ENCODE peak calls at places on chromosomes 7 and 10, in seven cellular contexts. G is spleen, E is breast epithelium, S is right lobe of liver, W is HCT116, J is gastrocnemius medialis, V is A549. Y is an unnamed sample.

GRCh38 chr10:117562896-117563737 is 20.6 kb downstream of the EMX2 start:
- DNase-seq in G (no peak), E (no peak), S (no peak), W (no peak), J (no peak), V (no peak), Y (no peak)

GRCh38 chr7:542935-543789 is 23.5 kb upstream of the PDGFA start:
- DNase-seq in G (no peak), E (no peak), S (no peak), W (no peak), J (no peak), V (peak), Y (no peak)

GRCh38 chr10:44293842-44294241 is 91.1 kb downstream of the CXCL12 start:
- DNase-seq in G (no peak), E (no peak), S (no peak), W (no peak), J (peak), V (no peak), Y (no peak)

GRCh38 chr10:24287559-24288195 is 78.7 kb downstream of the KIAA1217 start:
- DNase-seq in G (no peak), E (no peak), S (no peak), W (no peak), J (no peak), V (no peak), Y (no peak)

GRCh38 chr7:4610768-4611467 is 71.2 kb upstream of the FOXK1 start:
- DNase-seq in G (peak), E (no peak), S (no peak), W (peak), J (peak), V (peak), Y (peak)

GRCh38 chr7:33157311-33157710 is 27.9 kb downstream of the BBS9 start:
- DNase-seq in G (no peak), E (no peak), S (no peak), W (no peak), J (no peak), V (no peak), Y (no peak)

GRCh38 chr7:22114440-22114981 is 168.8 kb upstream of the CDCA7L start:
- DNase-seq in G (no peak), E (no peak), S (no peak), W (no peak), J (no peak), V (no peak), Y (no peak)

GRCh38 chr7:27097686-27098492 is 2.1 kb upstream of the HOXA1 start:
- DNase-seq in G (no peak), E (no peak), S (no peak), W (no peak), J (no peak), V (no peak), Y (no peak)

GRCh38 chr10:98411768-98412167 is 3.2 kb downstream of the PYROXD2 start:
- DNase-seq in G (no peak), E (no peak), S (no peak), W (no peak), J (no peak), V (no peak), Y (peak)

GRCh38 chr10:86523348-86523747 is 1.8 kb upstream of the WAPL start:
- DNase-seq in G (no peak), E (no peak), S (no peak), W (peak), J (no peak), V (peak), Y (no peak)

GRCh38 chr7:159006610-159007130 is 138.0 kb downstream of the VIPR2 start:
- DNase-seq in G (no peak), E (no peak), S (no peak), W (no peak), J (no peak), V (no peak), Y (no peak)

GRCh38 chr10:117454502-117454901 is 79.3 kb upstream of the PDZD8 start:
- DNase-seq in G (no peak), E (no peak), S (no peak), W (no peak), J (no peak), V (no peak), Y (no peak)

GRCh38 chr7:141073641-141074161 is at the start of gene TMEM178B:
- DNase-seq in G (no peak), E (no peak), S (no peak), W (no peak), J (no peak), V (no peak), Y (no peak)
- H3K4me3 ChIP-seq in G (peak), E (peak), S (peak), W (no peak), J (peak), V (peak), Y (peak)

GRCh38 chr10:104025524-104025923 is 58.6 kb downstream of the SLK start:
- DNase-seq in G (no peak), E (no peak), S (no peak), W (no peak), J (no peak), V (no peak), Y (no peak)

GRCh38 chr10:104028823-104029527 is 56.7 kb downstream of the COL17A1 start:
- DNase-seq in G (no peak), E (no peak), S (no peak), W (no peak), J (no peak), V (no peak), Y (no peak)

GRCh38 chr10:104029528-104029875 is 56.2 kb downstream of the COL17A1 start:
- DNase-seq in G (no peak), E (no peak), S (no peak), W (no peak), J (no peak), V (no peak), Y (no peak)

GRCh38 chr10:104026762-104027161 is 58.9 kb downstream of the COL17A1 start:
- DNase-seq in G (no peak), E (no peak), S (no peak), W (no peak), J (no peak), V (peak), Y (no peak)

GRCh38 chr10:104028146-104028545 is 57.5 kb downstream of the COL17A1 start:
- DNase-seq in G (no peak), E (no peak), S (no peak), W (peak), J (no peak), V (peak), Y (no peak)
- TF ChIP-seq CTCF in G (no peak), E (peak), S (no peak), W (peak), J (peak), V (peak), Y (no peak)

GRCh38 chr7:98281757-98282652 is 519 bp downstream of the BRI3 start:
- DNase-seq in G (peak), E (no peak), S (peak), W (no peak), J (no peak), V (no peak), Y (no peak)
- TF ChIP-seq POLR2A in G (no peak), E (no peak), S (peak), W (no peak), J (peak), V (no peak), Y (no peak)

GRCh38 chr10:128206676-128207075 is 80.5 kb upstream of the MKI67 start:
- DNase-seq in G (no peak), E (no peak), S (no peak), W (no peak), J (no peak), V (no peak), Y (no peak)

GRCh38 chr10:128209862-128210214 is 83.6 kb upstream of the MKI67 start:
- DNase-seq in G (peak), E (no peak), S (no peak), W (no peak), J (no peak), V (no peak), Y (no peak)

GRCh38 chr10:128210215-128211063 is 84.2 kb upstream of the MKI67 start:
- DNase-seq in G (peak), E (peak), S (peak), W (peak), J (peak), V (peak), Y (peak)

GRCh38 chr10:128211953-128212727 is 85.9 kb upstream of the MKI67 start:
- DNase-seq in G (peak), E (peak), S (peak), W (peak), J (peak), V (peak), Y (peak)

DNA sequence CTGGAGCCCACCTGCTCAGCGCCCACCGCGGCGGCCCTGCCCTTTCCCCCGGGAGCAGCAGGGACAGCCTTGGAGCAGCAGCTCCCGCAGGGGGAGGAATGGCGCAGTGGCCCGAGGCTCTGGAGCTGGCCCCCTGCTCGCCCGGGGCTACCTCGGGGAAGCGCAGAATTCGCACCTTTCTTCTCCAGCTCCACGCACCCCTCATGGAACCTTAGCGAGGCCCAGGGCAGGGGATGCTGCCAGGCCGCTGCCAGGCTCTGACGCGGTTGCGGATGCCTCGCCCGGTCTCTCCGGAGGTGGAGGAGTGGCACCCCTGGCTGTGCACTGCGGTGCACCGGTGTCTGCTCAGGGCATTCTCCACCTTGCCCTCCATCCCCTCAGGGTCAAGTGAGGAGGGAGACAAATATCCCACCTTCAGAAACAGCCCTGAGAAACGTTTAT is 84.9 kb upstream of the MKI67 start:
- DNase-seq in G (peak), E (no peak), S (no peak), W (no peak), J (no peak), V (no peak), Y (no peak)
- H3K4me3 ChIP-seq in G (peak), E (peak), S (peak), W (no peak), J (peak), V (peak), Y (no peak)

GRCh38 chr10:120632047-120632446 is 175.0 kb downstream of the PLPP4 start:
- DNase-seq in G (no peak), E (no peak), S (no peak), W (no peak), J (no peak), V (no peak), Y (no peak)

GRCh38 chr10:120632936-120633335 is 175.9 kb downstream of the PLPP4 start:
- DNase-seq in G (no peak), E (no peak), S (no peak), W (no peak), J (no peak), V (no peak), Y (no peak)

GRCh38 chr10:120630266-120630665 is 173.2 kb downstream of the PLPP4 start:
- DNase-seq in G (no peak), E (no peak), S (no peak), W (no peak), J (no peak), V (no peak), Y (no peak)

DNA sequence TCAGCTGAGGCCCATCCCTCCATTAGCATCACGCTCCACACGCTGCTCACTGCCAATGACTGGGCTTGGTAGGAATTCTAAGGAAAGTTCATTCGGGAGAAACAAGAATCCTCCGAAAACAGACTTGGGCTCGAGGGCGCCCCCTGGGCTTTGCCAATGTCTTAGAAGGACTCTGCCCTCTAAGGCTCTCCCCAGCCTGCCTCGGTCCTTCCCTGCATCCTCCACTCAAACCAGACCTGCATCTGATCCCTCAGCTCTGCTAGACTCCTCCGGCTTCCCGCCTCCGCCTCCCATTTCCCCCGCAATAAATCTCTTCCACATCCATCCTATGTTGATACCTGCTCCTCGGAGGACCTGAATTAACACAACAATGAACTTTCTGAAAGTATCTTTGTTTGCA is 177.6 kb downstream of the PLPP4 start:
- DNase-seq in G (no peak), E (no peak), S (no peak), W (peak), J (no peak), V (no peak), Y (no peak)
- TF ChIP-seq CTCF in G (no peak), E (no peak), S (no peak), W (peak), J (no peak), V (no peak), Y (no peak)

GRCh38 chr7:149286811-149287400 is 24.9 kb downstream of the ZNF783 start:
- DNase-seq in G (no peak), E (no peak), S (peak), W (no peak), J (no peak), V (no peak), Y (no peak)

GRCh38 chr7:149289856-149290255 is 27.9 kb downstream of the ZNF783 start:
- DNase-seq in G (peak), E (no peak), S (no peak), W (no peak), J (no peak), V (no peak), Y (peak)

GRCh38 chr7:149289262-149289661 is 27.3 kb downstream of the ZNF783 start:
- DNase-seq in G (no peak), E (no peak), S (no peak), W (no peak), J (no peak), V (no peak), Y (no peak)

GRCh38 chr7:149285581-149285975 is 23.6 kb downstream of the ZNF783 start:
- DNase-seq in G (no peak), E (peak), S (no peak), W (no peak), J (no peak), V (peak), Y (no peak)

GRCh38 chr7:149287622-149288021 is 25.6 kb downstream of the ZNF783 start:
- DNase-seq in G (no peak), E (no peak), S (no peak), W (no peak), J (no peak), V (no peak), Y (peak)
- TF ChIP-seq POLR2A in G (no peak), E (no peak), S (no peak), W (no peak), J (no peak), V (no peak), Y (no peak)

Y was measured in lower leg skin.